ENCODE peak calls at places on chromosomes 11 and 22, in seven cellular contexts. P, G, A, M, U, V and D are unnamed samples.

GRCh38 chr11:103228807-103229206 is 119.6 kb downstream of the DYNC2H1 start:
- DNase-seq in V (no peak), P (peak), U (no peak), A (no peak), G (no peak), M (no peak), D (no peak)

GRCh38 chr22:28594784-28595324 is 84.8 kb downstream of the TTC28 start:
- DNase-seq in U (no peak), A (peak), V (no peak), P (peak), M (peak), G (peak), D (no peak)

GRCh38 chr22:46259374-46259773 is 3.8 kb downstream of the PKDREJ start:
- DNase-seq in G (no peak), A (no peak), M (no peak), P (no peak), U (no peak), V (no peak), D (no peak)

GRCh38 chr11:17634776-17635550 is 84.4 kb upstream of the MYOD1 start:
- DNase-seq in A (no peak), U (no peak), M (no peak), V (no peak), G (no peak), P (no peak), D (no peak)

GRCh38 chr11:72139500-72139899 is 4.0 kb downstream of the FOLR3 start:
- DNase-seq in P (no peak), M (no peak), U (no peak), G (no peak), A (no peak), V (no peak), D (no peak)

GRCh38 chr11:57315491-57315890 is 9.3 kb downstream of the TNKS1BP1 start:
- DNase-seq in U (no peak), A (peak), G (no peak), M (no peak), V (no peak), P (peak), D (no peak)

GRCh38 chr11:110971110-110971509 is 258.9 kb upstream of the ARHGAP20 start:
- DNase-seq in U (no peak), A (peak), V (no peak), G (no peak), P (peak), M (peak), D (no peak)

GRCh38 chr11:78646564-78647185 is 72.0 kb upstream of the NARS2 start:
- DNase-seq in V (no peak), P (peak), G (peak), U (no peak), A (peak), M (peak), D (no peak)

GRCh38 chr11:199782-200181 is 6.9 kb downstream of the SCGB1C1 start:
- DNase-seq in M (peak), G (no peak), V (peak), P (no peak), U (peak), A (no peak), D (no peak)

GRCh38 chr11:72821221-72821919 is 7.2 kb downstream of the ATG16L2 start:
- DNase-seq in G (no peak), A (no peak), U (no peak), M (no peak), V (peak), P (no peak), D (no peak)

GRCh38 chr11:1564535-1565172 is 7.4 kb downstream of the DUSP8 start:
- DNase-seq in P (peak), M (peak), G (no peak), A (peak), U (no peak), V (peak), D (peak)

GRCh38 chr22:48492371-48493320 is 1335.0 kb downstream of the BRD1 start:
- DNase-seq in G (peak), P (peak), V (peak), M (peak), A (peak), U (peak), D (peak)

GRCh38 chr11:109275931-109276330 is 146.1 kb upstream of the C11orf87 start:
- DNase-seq in U (no peak), M (no peak), P (no peak), G (no peak), A (no peak), V (no peak), D (no peak)

GRCh38 chr11:107218123-107219084 is 200.1 kb upstream of the GUCY1A2 start:
- DNase-seq in A (no peak), G (no peak), V (no peak), M (no peak), U (no peak), P (no peak), D (no peak)

GRCh38 chr22:25844601-25845000 is 102.6 kb downstream of the MYO18B start:
- DNase-seq in M (no peak), V (no peak), A (no peak), P (no peak), U (no peak), G (no peak), D (no peak)

GRCh38 chr22:31036671-31037550 is 44.2 kb upstream of the SMTN start:
- DNase-seq in U (no peak), V (no peak), P (peak), G (no peak), M (peak), A (no peak), D (no peak)

GRCh38 chr11:729492-730074 is 17.7 kb upstream of the TALDO1 start:
- DNase-seq in V (no peak), P (no peak), U (peak), M (no peak), G (no peak), A (no peak), D (no peak)

GRCh38 chr11:113570906-113571305 is 95.7 kb upstream of the DRD2 start:
- DNase-seq in G (no peak), P (no peak), A (no peak), M (no peak), U (no peak), V (no peak), D (no peak)

GRCh38 chr22:46934746-46935491 is 172.5 kb downstream of the TBC1D22A start:
- DNase-seq in P (peak), G (peak), U (no peak), V (no peak), A (peak), M (peak), D (peak)

GRCh38 chr11:1837171-1838076 is 1.4 kb upstream of the TNNI2 start:
- DNase-seq in G (peak), M (peak), A (peak), P (peak), V (peak), U (peak), D (no peak)

GRCh38 chr22:23237201-23237798 is 57.0 kb downstream of the BCR start:
- DNase-seq in P (peak), U (no peak), V (no peak), G (no peak), M (peak), A (peak), D (peak)

GRCh38 chr11:59283825-59284772 is 71.4 kb upstream of the MPEG1 start:
- DNase-seq in U (no peak), G (peak), M (peak), V (no peak), A (peak), P (peak), D (peak)

GRCh38 chr11:111782109-111782784 is 16.1 kb upstream of the PPP2R1B start:
- DNase-seq in M (no peak), A (no peak), G (no peak), U (no peak), V (no peak), P (no peak), D (no peak)

GRCh38 chr22:46454910-46455269 is 82.5 kb downstream of the CELSR1 start:
- DNase-seq in P (no peak), M (no peak), A (peak), U (no peak), G (peak), V (no peak), D (no peak)

GRCh38 chr22:29121124-29121523 is 48.3 kb downstream of the KREMEN1 start:
- DNase-seq in M (no peak), V (no peak), U (no peak), P (peak), A (no peak), G (no peak), D (no peak)

GRCh38 chr11:3121931-3122774 is 43.0 kb downstream of the OSBPL5 start:
- DNase-seq in M (no peak), G (no peak), P (no peak), U (peak), V (peak), A (no peak), D (no peak)

GRCh38 chr11:117908261-117908895 is 20.8 kb downstream of the TMPRSS13 start:
- DNase-seq in V (no peak), A (no peak), P (no peak), G (no peak), M (no peak), U (no peak), D (no peak)

GRCh38 chr11:25566298-25567200 is 765.4 kb upstream of the ANO3 start:
- DNase-seq in G (no peak), U (peak), M (no peak), P (peak), V (peak), A (no peak), D (no peak)

GRCh38 chr22:49734390-49734789 is 93.3 kb downstream of the BRD1 start:
- DNase-seq in G (no peak), V (peak), U (no peak), P (no peak), M (no peak), A (no peak), D (no peak)

GRCh38 chr22:44746061-44746789 is 6.2 kb upstream of the ARHGAP8 start:
- DNase-seq in V (no peak), U (no peak), G (no peak), P (no peak), M (no peak), A (no peak), D (no peak)
- H3K4me3 ChIP-seq in V (no peak), U (no peak), G (no peak), P (no peak), M (no peak), A (no peak), D (no peak)

DNA sequence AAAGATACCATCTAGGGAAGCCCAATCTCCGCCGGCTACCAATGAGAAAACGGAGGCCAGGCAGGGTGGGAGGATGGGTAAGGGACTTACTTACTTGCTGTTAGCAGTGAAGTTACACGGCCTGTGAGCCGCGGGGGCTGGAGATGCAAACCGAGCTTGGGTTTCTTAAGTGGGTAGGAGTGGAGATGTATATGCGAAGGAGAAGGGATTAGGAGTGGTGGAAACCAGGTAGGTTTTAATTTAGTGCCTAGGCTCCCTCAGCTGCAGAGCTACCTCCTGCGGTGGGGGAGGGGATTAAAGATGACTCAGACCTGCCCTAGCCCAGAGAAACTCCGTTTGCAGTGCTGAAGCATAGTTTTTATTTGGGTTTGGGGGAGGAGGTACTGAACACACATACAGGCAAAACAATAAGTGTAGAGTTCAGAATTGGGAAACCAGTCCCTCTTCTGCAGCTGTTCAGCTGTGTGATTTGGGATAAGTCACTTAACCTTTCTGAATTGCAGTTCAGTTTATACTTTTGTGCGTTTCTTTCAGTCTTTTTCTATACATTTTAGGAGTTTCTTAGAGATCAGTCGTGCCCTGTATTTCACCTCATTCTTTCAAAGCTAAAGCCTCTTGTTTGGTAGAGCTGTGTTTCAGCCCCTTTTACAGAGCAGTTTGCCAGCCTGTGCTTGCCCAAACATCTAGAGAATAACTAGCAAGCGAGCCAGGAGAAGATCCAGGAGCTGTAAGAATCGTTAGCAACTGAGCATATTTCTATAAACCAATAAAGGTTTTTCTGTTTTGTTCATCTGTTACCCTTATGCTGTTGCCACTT is 596 bp upstream of the TNRC6B start:
- DNase-seq in V (no peak), M (peak), P (peak), A (peak), G (no peak), U (no peak), D (no peak)
- H3K4me3 ChIP-seq in V (peak), M (peak), P (peak), A (peak), G (peak), U (peak), D (peak)

GRCh38 chr11:129749141-129749540 is 66.5 kb upstream of the TMEM45B start:
- DNase-seq in A (no peak), M (no peak), P (no peak), V (no peak), U (no peak), G (no peak), D (no peak)

GRCh38 chr11:129747161-129747560 is 68.5 kb upstream of the TMEM45B start:
- DNase-seq in P (no peak), G (no peak), U (no peak), V (no peak), M (peak), A (no peak), D (no peak)

GRCh38 chr11:129750343-129751292 is 65.0 kb upstream of the TMEM45B start:
- DNase-seq in G (peak), P (peak), U (peak), V (peak), A (peak), M (peak), D (peak)
- H3K4me3 ChIP-seq in G (peak), P (peak), U (peak), V (peak), A (no peak), M (peak), D (peak)

DNA sequence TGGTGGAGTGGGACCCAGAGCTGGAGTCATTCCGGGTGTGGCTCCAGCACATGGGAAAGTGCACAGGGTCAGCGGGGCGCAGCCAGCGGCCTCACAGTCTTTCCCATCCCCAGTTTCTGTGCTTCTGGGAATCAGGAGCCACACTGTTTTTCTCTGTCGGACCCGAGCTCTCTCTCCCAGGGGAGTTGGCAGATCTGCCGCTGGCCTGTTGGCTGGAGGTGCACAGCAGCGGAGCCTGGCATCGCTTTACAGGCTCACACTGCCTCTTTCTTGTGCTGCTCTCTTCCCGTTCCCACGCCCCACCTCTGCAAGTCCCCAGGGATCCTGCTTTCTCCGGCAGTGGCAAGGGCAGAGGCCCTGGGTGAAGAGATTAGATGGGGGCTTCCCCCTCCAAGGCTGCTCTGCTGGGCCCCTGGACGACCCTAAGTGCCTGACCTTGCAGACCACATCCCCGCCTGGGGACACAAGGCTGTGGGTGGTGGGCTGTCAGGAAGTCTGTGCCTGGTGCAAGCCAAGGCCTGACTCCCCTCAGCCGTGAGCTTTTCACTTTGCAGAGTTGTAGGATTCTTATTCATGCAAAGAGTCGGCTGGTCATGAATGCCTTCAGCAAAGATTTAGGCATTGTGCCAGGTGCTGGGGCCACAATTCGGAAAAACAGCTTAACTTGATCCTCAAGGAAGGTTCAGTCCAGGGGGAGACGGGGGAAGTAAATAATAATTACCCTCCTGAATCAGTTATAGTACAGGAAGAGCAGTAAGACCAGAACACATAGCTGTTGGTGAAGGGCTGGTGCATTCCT is 116.3 kb downstream of the TIMP3 start:
- DNase-seq in M (no peak), G (no peak), V (no peak), A (no peak), U (no peak), P (peak), D (no peak)
- H3K4me3 ChIP-seq in M (no peak), G (no peak), V (no peak), A (no peak), U (no peak), P (no peak), D (no peak)

DNA sequence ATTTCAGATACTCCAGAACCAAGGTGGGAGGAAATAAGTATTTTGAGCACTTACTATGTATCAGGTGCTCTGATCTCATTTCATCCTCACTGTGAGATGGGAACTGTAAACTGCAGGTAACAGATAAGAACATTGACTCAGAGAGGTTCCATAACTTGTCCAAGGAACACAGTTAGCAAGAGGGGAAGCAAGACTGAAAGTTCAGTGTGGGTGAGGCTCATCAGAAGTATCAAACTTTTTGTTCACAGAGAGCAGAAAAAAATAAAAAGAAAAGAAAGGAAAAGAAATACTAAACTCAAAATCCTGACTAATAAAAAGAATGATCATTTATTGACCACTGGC is 37.1 kb downstream of the RAB30 start:
- DNase-seq in G (no peak), M (no peak), V (no peak), P (no peak), A (no peak), U (no peak), D (no peak)
- H3K4me3 ChIP-seq in G (no peak), M (peak), V (no peak), P (no peak), A (no peak), U (peak), D (no peak)

DNA sequence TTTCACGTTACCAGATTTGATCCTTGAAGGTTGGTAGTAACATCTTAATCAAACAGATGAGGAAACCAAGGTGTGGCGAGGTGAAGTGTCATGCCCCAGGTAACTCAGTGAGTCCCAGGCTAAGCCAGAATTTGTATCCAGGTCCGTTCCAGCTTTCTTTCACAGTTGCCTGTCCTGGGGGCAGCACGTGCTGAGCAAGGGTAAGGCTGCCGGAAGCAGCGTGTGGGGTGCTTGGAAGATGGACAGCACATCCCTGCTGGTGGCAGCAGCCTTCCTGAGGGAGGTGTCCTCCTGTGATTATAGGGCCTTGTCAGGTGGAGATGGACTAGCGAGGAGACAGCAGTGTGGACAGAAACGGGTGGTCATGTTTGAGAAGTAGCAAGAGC is 50.9 kb downstream of the TRIOBP start:
- DNase-seq in M (peak), P (no peak), V (no peak), U (no peak), G (no peak), A (no peak), D (no peak)
- H3K4me3 ChIP-seq in M (peak), P (peak), V (peak), U (peak), G (peak), A (peak), D (peak)

DNA sequence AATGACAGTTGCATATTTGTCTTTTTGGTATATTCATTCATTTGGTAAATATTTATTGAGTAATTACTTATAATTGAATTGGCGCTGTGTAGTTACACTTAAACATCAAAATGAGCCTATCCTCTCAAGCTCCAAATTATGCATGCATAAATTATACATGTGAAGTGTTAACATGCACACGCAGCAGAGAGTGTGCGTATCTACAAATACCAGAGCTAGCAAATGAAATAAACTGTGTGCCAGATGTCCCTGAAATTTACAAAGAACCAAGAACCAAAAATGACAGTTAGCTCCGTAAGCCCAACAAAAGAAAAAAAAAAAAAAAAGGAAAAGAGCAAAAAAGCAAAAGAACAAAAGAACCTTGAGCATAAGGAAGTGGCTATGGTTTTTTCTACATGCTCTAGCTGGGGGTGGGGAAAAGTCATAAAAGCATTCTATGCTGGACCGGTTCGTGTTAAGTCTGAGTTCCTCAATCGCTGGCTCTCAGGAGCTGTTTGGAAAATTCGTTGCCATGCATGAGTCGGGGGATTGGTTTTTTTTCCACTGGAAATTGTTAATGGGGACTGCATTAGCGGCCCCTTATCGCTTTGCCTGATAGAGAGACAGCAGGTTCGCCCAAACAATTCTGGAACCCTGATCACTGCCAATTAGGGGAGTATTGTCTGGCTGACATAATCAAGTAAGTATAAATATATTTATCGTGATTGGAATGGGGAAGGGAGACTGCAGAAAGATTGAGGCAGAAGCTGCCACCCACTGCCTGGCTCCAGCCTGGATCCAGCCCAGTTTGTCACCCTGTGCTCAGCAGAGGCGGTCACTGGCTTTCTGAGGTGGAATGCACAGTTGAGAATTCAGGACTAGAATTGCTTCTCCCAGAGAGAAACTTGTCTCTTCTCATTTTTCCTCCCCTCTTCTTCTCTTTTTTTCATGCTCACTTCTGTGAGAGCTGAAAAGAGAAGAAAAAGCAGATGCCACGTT is 25.6 kb downstream of the GRAP2 start:
- DNase-seq in G (no peak), M (no peak), A (no peak), V (no peak), P (no peak), U (no peak), D (no peak)
- H3K4me3 ChIP-seq in G (no peak), M (no peak), A (no peak), V (no peak), P (no peak), U (peak), D (no peak)